ENCODE peak calls at places on chromosomes 11 and 22, in four cellular contexts. L is DND-41, G is astrocyte, H is MM.1S. E is an unnamed sample.

GRCh38 chr11:48210052-48210451 is 6.6 kb upstream of the OR4B1 start:
- DNase-seq in H (no peak), G (no peak), L (no peak), E (no peak)

GRCh38 chr11:71428861-71429435 is 19.2 kb downstream of the DHCR7 start:
- DNase-seq in H (no peak), L (no peak), G (no peak), E (no peak)

GRCh38 chr11:19674831-19675230 is 37.8 kb upstream of the NAV2 start:
- DNase-seq in G (no peak), H (no peak), L (no peak), E (no peak)

GRCh38 chr11:111815489-111815888 is 49.3 kb upstream of the PPP2R1B start:
- DNase-seq in L (no peak), G (peak), H (no peak), E (no peak)

GRCh38 chr11:127873478-127873877 is 713.9 kb downstream of the ETS1 start:
- DNase-seq in G (no peak), L (no peak), H (no peak), E (no peak)

GRCh38 chr22:46003271-46004091 is 26.5 kb upstream of the WNT7B start:
- DNase-seq in L (no peak), G (no peak), H (no peak), E (no peak)

GRCh38 chr22:40588726-40589125 is 47.8 kb downstream of the MRTFA start:
- DNase-seq in L (no peak), G (peak), H (no peak), E (no peak)

GRCh38 chr22:44907765-44908737 is 101.8 kb downstream of the PHF21B start:
- DNase-seq in H (no peak), L (no peak), G (no peak), E (no peak)

GRCh38 chr11:10324474-10324873 is 19.6 kb downstream of the ADM start:
- DNase-seq in H (no peak), L (no peak), G (no peak), E (no peak)

GRCh38 chr22:41128606-41129005 is 36.2 kb downstream of the EP300 start:
- DNase-seq in H (no peak), G (no peak), L (no peak), E (no peak)

GRCh38 chr11:282630-283360 is 4.6 kb downstream of the NLRP6 start:
- DNase-seq in G (no peak), H (no peak), L (no peak), E (no peak)

GRCh38 chr11:2828585-2829330 is 56.8 kb downstream of the CDKN1C start:
- DNase-seq in G (no peak), H (no peak), L (no peak), E (no peak)

GRCh38 chr11:8017071-8017470 is 29.9 kb downstream of the EIF3F start:
- DNase-seq in L (no peak), H (no peak), G (no peak), E (no peak)

GRCh38 chr11:130834886-130835285 is 81.4 kb downstream of the SNX19 start:
- DNase-seq in H (peak), L (no peak), G (no peak), E (no peak)

GRCh38 chr11:116576523-116576922 is 196.3 kb downstream of the BUD13 start:
- DNase-seq in G (no peak), L (peak), H (no peak), E (no peak)

GRCh38 chr11:2929880-2930704 is 872 bp upstream of the PHLDA2 start:
- DNase-seq in H (peak), L (no peak), G (no peak), E (no peak)

GRCh38 chr11:96228911-96229310 is 114.1 kb downstream of the MAML2 start:
- DNase-seq in H (no peak), G (peak), L (no peak), E (no peak)

GRCh38 chr11:76587810-76588454 is 82.6 kb downstream of the LRRC32 start:
- DNase-seq in H (no peak), G (no peak), L (no peak), E (no peak)

GRCh38 chr11:123457187-123457770 is 27.2 kb downstream of the GRAMD1B start:
- DNase-seq in L (peak), G (no peak), H (no peak), E (no peak)

GRCh38 chr11:2797181-2797711 is 88.3 kb downstream of the CDKN1C start:
- DNase-seq in L (no peak), H (no peak), G (no peak), E (no peak)

GRCh38 chr11:44097821-44098220 is 2.3 kb downstream of the EXT2 start:
- DNase-seq in H (no peak), G (peak), L (no peak), E (peak)

GRCh38 chr11:114280696-114281095 is 15.5 kb upstream of the NNMT start:
- DNase-seq in L (peak), H (peak), G (peak), E (no peak)

GRCh38 chr11:60914620-60915249 is 777 bp downstream of the TMEM109 start:
- DNase-seq in G (peak), H (peak), L (peak), E (no peak)

DNA sequence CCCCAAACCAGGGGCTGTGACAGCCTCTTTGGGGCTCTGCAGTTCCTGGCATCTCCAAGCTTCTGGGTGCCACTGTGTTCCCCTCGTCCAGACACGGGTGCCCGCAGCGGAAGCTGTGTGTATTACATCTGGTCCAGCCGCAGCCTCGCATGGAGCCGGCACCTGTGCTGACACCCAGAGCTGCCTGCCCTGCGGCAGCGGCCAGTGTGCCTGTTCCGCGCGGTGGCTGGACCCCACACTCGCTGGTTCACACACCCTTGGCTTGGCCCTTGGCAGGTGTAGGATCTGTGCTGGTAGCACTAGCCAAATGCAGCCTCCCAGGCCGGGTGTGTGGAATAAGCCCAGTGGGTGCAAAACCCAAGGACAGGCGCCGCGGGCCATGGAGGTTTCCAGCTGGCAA is 24.5 kb upstream of the RNASEH2C start:
- DNase-seq in L (no peak), H (no peak), G (no peak), E (no peak)
- H3K4me3 ChIP-seq in L (no peak), H (no peak), G (no peak), E (no peak)

DNA sequence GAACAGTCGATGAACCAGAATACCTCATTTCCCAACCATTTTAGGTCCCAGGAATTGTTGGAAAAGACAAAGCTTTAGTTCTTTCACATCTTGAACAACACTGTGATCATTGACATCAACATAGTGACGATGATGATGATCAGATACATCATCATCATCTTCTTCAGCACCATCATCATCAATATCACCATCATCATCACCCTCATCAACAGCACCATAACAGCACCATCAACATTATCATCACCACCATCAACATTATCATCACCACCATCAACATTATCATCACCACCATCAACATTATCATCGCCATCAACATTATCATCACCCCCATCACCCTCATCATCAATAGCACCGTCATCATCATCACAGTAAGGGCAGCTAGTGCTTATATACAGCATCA is 8.8 kb downstream of the SCUBE1 start:
- DNase-seq in H (no peak), L (no peak), G (no peak), E (no peak)
- H3K27ac ChIP-seq in H (no peak), L (no peak), G (no peak), E (no peak)

DNA sequence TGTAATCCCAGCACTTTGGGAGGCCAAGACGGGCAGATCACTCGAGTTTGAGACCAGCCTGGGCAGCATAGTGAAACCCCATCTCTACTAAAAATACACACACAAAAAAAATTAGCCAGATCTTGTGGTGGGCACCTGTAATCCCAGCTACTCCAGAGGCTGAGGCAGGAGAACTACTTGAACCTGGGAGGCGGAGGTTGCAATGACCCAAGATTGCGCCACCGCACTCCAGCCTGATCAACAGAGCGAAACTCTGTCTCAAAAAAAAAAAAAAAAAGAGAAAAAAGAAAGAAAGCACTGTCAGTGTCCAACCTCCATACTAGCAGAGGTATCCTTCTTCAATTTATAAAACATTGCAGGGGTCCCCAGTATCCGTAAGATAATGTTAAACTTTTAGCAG is 17.8 kb downstream of the RAB6A start:
- DNase-seq in G (no peak), H (no peak), L (no peak), E (no peak)
- H2AFZ ChIP-seq in G (no peak), H (no peak), L (no peak), E (no peak)

GRCh38 chr22:35617137-35617755 is at the start of gene MB:
- DNase-seq in L (no peak), H (no peak), G (no peak), E (no peak)
- H3K4me3 ChIP-seq in L (no peak), H (no peak), G (no peak), E (no peak)

E was measured in keratinocyte.